ENCODE peak calls at places on chromosomes 2 and 18, in four cellular contexts. L is GF-D8, K is GOT3, Q is NCI-H748 treated with DMSO at 0.1 percent for 48 hours. O is an unnamed sample.

GRCh38 chr2:224055101-224055500 is 16.0 kb upstream of the SERPINE2 start:
- DNase-seq in L (no peak), K (no peak), Q (no peak), O (no peak)

GRCh38 chr2:65438137-65438899 is 5.9 kb upstream of the SPRED2 start:
- DNase-seq in L (no peak), K (no peak), Q (no peak), O (no peak)

GRCh38 chr2:241876528-241877196 is 7.1 kb downstream of the RTP5 start:
- DNase-seq in L (no peak), K (no peak), Q (no peak), O (no peak)

GRCh38 chr2:58235988-58236387 is 5.1 kb downstream of the FANCL start:
- DNase-seq in L (no peak), K (no peak), Q (no peak), O (no peak)

GRCh38 chr2:197707316-197708213 is 2.4 kb downstream of the MARS2 start:
- DNase-seq in L (peak), K (no peak), Q (peak), O (no peak)

GRCh38 chr2:170148161-170148560 is 29.8 kb upstream of the MYO3B start:
- DNase-seq in L (no peak), K (no peak), Q (no peak), O (no peak)

GRCh38 chr18:61651145-61651879 is 241.5 kb downstream of the RNF152 start:
- DNase-seq in L (no peak), K (no peak), Q (no peak), O (no peak)

GRCh38 chr2:111122631-111123421 is 2.1 kb downstream of the BCL2L11 start:
- DNase-seq in L (no peak), K (peak), Q (peak), O (peak)

GRCh38 chr2:36507408-36507812 is 90.6 kb downstream of the FEZ2 start:
- DNase-seq in L (peak), K (no peak), Q (peak), O (peak)

GRCh38 chr2:237421542-237422047 is 7.6 kb upstream of the COL6A3 start:
- DNase-seq in L (no peak), K (peak), Q (peak), O (peak)

GRCh38 chr2:236570081-236570979 is 705 bp downstream of the ACKR3 start:
- DNase-seq in L (no peak), K (no peak), Q (no peak), O (no peak)

O was measured in left cardiac atrium.